ENCODE peak calls at places on chromosome 12, in seven cellular contexts. G is activated T-helper 1 cell treated with anti-CD3 and anti-CD28 coated beads, Interleukin-2, amount 50 U/mL, for 16 hours; D is nephron progenitor cell; L is psoas muscle; O is AG04450; W is astrocyte of the spinal cord; R is activated CD4-positive, alpha-beta T cell treated with anti-CD3 and anti-CD28 coated beads, Interleukin-2, amount 50 U/mL, for 1 hour. C is an unnamed sample.

GRCh38 chr12:10939163-10939562 is at the start of gene TAS2R14:
- DNase-seq in D (no peak), G (no peak), W (no peak), L (no peak), R (no peak), O (no peak), C (no peak)

GRCh38 chr12:54411398-54412241 is 7.4 kb downstream of the ITGA5 start:
- DNase-seq in W (peak), L (peak), O (peak), G (peak), D (no peak), R (peak), C (no peak)

GRCh38 chr12:5904969-5905368 is 40.1 kb downstream of the ANO2 start:
- DNase-seq in D (no peak), R (no peak), L (no peak), G (no peak), O (no peak), W (no peak), C (no peak)

GRCh38 chr12:92648242-92649031 is 54.4 kb upstream of the PLEKHG7 start:
- DNase-seq in L (no peak), R (no peak), W (peak), G (no peak), D (no peak), O (no peak), C (no peak)

GRCh38 chr12:40238221-40238902 is 13.6 kb downstream of the LRRK2 start:
- DNase-seq in G (no peak), O (no peak), L (no peak), D (no peak), W (no peak), R (no peak), C (no peak)

GRCh38 chr12:111248221-111248620 is 120.7 kb downstream of the PHETA1 start:
- DNase-seq in D (no peak), W (no peak), O (no peak), R (no peak), L (no peak), G (no peak), C (peak)

GRCh38 chr12:19946549-19946948 is 421.8 kb upstream of the PDE3A start:
- DNase-seq in W (peak), L (no peak), R (no peak), G (no peak), D (no peak), O (peak), C (peak)

GRCh38 chr12:29782285-29782820 is 1.4 kb downstream of the TMTC1 start:
- DNase-seq in G (no peak), R (no peak), W (peak), D (no peak), L (no peak), O (no peak), C (no peak)

GRCh38 chr12:12008232-12008850 is 62.4 kb upstream of the BCL2L14 start:
- DNase-seq in G (no peak), L (no peak), R (peak), D (no peak), W (no peak), O (no peak), C (no peak)

GRCh38 chr12:124463341-124463861 is 104.0 kb downstream of the NCOR2 start:
- DNase-seq in R (no peak), L (no peak), W (no peak), D (no peak), O (no peak), G (no peak), C (peak)

GRCh38 chr12:119649202-119649808 is 18.6 kb upstream of the PRKAB1 start:
- DNase-seq in W (peak), G (no peak), L (no peak), R (no peak), D (no peak), O (no peak), C (no peak)

GRCh38 chr12:1204581-1205121 is 213.6 kb downstream of the ERC1 start:
- DNase-seq in D (no peak), W (peak), R (no peak), O (no peak), G (no peak), L (no peak), C (no peak)

GRCh38 chr12:53466640-53467039 is 14.7 kb downstream of the PCBP2 start:
- DNase-seq in R (no peak), O (no peak), G (no peak), W (no peak), D (no peak), L (no peak), C (no peak)

GRCh38 chr12:67354322-67354721 is 85.2 kb downstream of the CAND1 start:
- DNase-seq in O (no peak), D (no peak), W (no peak), G (no peak), R (no peak), L (no peak), C (no peak)

GRCh38 chr12:12976366-12976765 is 23.7 kb downstream of the HEBP1 start:
- DNase-seq in W (peak), D (no peak), G (no peak), L (no peak), O (peak), R (no peak), C (no peak)

GRCh38 chr12:24551368-24551767 is 397.5 kb downstream of the BCAT1 start:
- DNase-seq in L (no peak), R (no peak), D (no peak), G (no peak), W (no peak), O (no peak), C (no peak)

GRCh38 chr12:100248886-100249285 is 18.0 kb downstream of the DEPDC4 start:
- DNase-seq in G (no peak), L (no peak), R (no peak), W (no peak), O (no peak), D (no peak), C (no peak)

C was measured in BE2C.